ENCODE peak calls at places on chromosomes 7 and 10, in nine cellular contexts. One of them, this sample, is unnamed.
A peak's percentile ranks its signal among the peaks of the same experiment; 100 is the strongest.

GRCh38 chr7:69256634-69257081 is 341.6 kb upstream of the AUTS2 start:
- DNase-seq in fibroblast of mammary gland: no peak
- DNase-seq in transverse colon: peak; percentile 29
- DNase-seq in neural crest cell: no peak
- DNase-seq in left ventricle myocardium inferior: peak; percentile 52
- DNase-seq in tibial nerve: peak; percentile 23
- DNase-seq in Calu3: no peak
- DNase-seq in astrocyte: peak; percentile 69
- DNase-seq in cardiac muscle cell: no peak
- DNase-seq in this sample: no peak

GRCh38 chr10:122740640-122741039 is 41.0 kb upstream of the C10orf120 start:
- DNase-seq in fibroblast of mammary gland: no peak
- DNase-seq in transverse colon: no peak
- DNase-seq in neural crest cell: no peak
- DNase-seq in left ventricle myocardium inferior: no peak
- DNase-seq in tibial nerve: no peak
- DNase-seq in Calu3: no peak
- DNase-seq in astrocyte: no peak
- DNase-seq in cardiac muscle cell: peak; percentile 1
- DNase-seq in this sample: no peak

GRCh38 chr7:45178241-45179225 is 20.9 kb downstream of the RAMP3 start:
- DNase-seq in fibroblast of mammary gland: no peak
- DNase-seq in transverse colon: no peak
- DNase-seq in neural crest cell: no peak
- DNase-seq in left ventricle myocardium inferior: no peak
- DNase-seq in tibial nerve: no peak
- DNase-seq in Calu3: peak; percentile 35
- DNase-seq in astrocyte: no peak
- DNase-seq in cardiac muscle cell: no peak
- DNase-seq in this sample: no peak

GRCh38 chr10:58275261-58275660 is 6.3 kb downstream of the CISD1 start:
- DNase-seq in fibroblast of mammary gland: no peak
- DNase-seq in transverse colon: no peak
- DNase-seq in neural crest cell: no peak
- DNase-seq in left ventricle myocardium inferior: no peak
- DNase-seq in tibial nerve: no peak
- DNase-seq in Calu3: no peak
- DNase-seq in astrocyte: no peak
- DNase-seq in cardiac muscle cell: no peak
- DNase-seq in this sample: no peak

GRCh38 chr7:87395442-87396020 is 50.1 kb downstream of the CROT start:
- DNase-seq in fibroblast of mammary gland: no peak
- DNase-seq in transverse colon: no peak
- DNase-seq in neural crest cell: no peak
- DNase-seq in left ventricle myocardium inferior: no peak
- DNase-seq in tibial nerve: no peak
- DNase-seq in Calu3: no peak
- DNase-seq in astrocyte: no peak
- DNase-seq in cardiac muscle cell: no peak
- DNase-seq in this sample: no peak

GRCh38 chr7:149790754-149791360 is 17.5 kb upstream of the ZNF467 start:
- DNase-seq in fibroblast of mammary gland: no peak
- DNase-seq in transverse colon: no peak
- DNase-seq in neural crest cell: no peak
- DNase-seq in left ventricle myocardium inferior: no peak
- DNase-seq in tibial nerve: no peak
- DNase-seq in Calu3: no peak
- DNase-seq in astrocyte: no peak
- DNase-seq in cardiac muscle cell: no peak
- DNase-seq in this sample: no peak

GRCh38 chr7:75639071-75639892 is 99.5 kb downstream of the HIP1 start:
- DNase-seq in fibroblast of mammary gland: peak; percentile 23
- DNase-seq in transverse colon: peak; percentile 46
- DNase-seq in neural crest cell: peak; percentile 62
- DNase-seq in left ventricle myocardium inferior: peak; percentile 53
- DNase-seq in tibial nerve: peak; percentile 29
- DNase-seq in Calu3: peak; percentile 36
- DNase-seq in astrocyte: peak; percentile 24
- DNase-seq in cardiac muscle cell: peak; percentile 65
- DNase-seq in this sample: peak; percentile 57

GRCh38 chr7:51278797-51279196 is 37.8 kb downstream of the COBL start:
- DNase-seq in fibroblast of mammary gland: no peak
- DNase-seq in transverse colon: no peak
- DNase-seq in neural crest cell: no peak
- DNase-seq in left ventricle myocardium inferior: no peak
- DNase-seq in tibial nerve: no peak
- DNase-seq in Calu3: no peak
- DNase-seq in astrocyte: no peak
- DNase-seq in cardiac muscle cell: no peak
- DNase-seq in this sample: no peak

GRCh38 chr10:30151581-30152389 is 92.4 kb upstream of the JCAD start:
- DNase-seq in fibroblast of mammary gland: peak; percentile 92
- DNase-seq in transverse colon: peak; percentile 9
- DNase-seq in neural crest cell: no peak
- DNase-seq in left ventricle myocardium inferior: peak; percentile 22
- DNase-seq in tibial nerve: no peak
- DNase-seq in Calu3: peak; percentile 24
- DNase-seq in astrocyte: peak; percentile 92
- DNase-seq in cardiac muscle cell: peak; percentile 90
- DNase-seq in this sample: no peak

GRCh38 chr10:71711052-71711623 is 8.4 kb downstream of the C10orf105 start:
- DNase-seq in fibroblast of mammary gland: no peak
- DNase-seq in transverse colon: no peak
- DNase-seq in neural crest cell: no peak
- DNase-seq in left ventricle myocardium inferior: no peak
- DNase-seq in tibial nerve: no peak
- DNase-seq in Calu3: no peak
- DNase-seq in astrocyte: no peak
- DNase-seq in cardiac muscle cell: no peak
- DNase-seq in this sample: no peak

GRCh38 chr10:27743736-27744477 is 1.7 kb downstream of the MKX start:
- DNase-seq in fibroblast of mammary gland: no peak
- DNase-seq in transverse colon: peak; percentile 9
- DNase-seq in neural crest cell: no peak
- DNase-seq in left ventricle myocardium inferior: no peak
- DNase-seq in tibial nerve: no peak
- DNase-seq in Calu3: no peak
- DNase-seq in astrocyte: no peak
- DNase-seq in cardiac muscle cell: peak; percentile 24
- DNase-seq in this sample: no peak

GRCh38 chr7:73831656-73832579 is 1.1 kb downstream of the CLDN4 start:
- DNase-seq in fibroblast of mammary gland: no peak
- DNase-seq in transverse colon: peak; percentile 81
- DNase-seq in neural crest cell: no peak
- DNase-seq in left ventricle myocardium inferior: no peak
- DNase-seq in tibial nerve: no peak
- DNase-seq in Calu3: peak; percentile 91
- DNase-seq in astrocyte: no peak
- DNase-seq in cardiac muscle cell: no peak
- DNase-seq in this sample: no peak

DNA sequence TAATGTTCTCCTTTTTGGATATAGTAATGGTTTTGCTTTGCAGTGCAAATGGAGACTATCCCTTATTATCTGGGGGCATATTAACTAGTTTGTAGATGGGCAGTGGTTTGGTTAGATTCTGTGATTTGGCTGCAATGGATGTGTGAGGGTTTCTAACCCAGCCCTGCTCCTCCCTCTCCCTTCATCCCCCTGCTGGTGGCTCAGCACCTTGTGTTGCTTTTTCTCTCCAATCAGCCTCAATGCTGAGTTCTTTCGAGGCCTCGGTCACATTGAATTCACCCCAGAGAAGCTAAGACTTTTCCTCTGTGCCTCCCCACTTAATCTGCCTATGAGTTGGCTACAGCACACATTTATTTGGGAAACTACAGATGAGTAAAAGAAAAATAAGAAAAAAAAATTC is 120.0 kb downstream of the MALRD1 start:
- DNase-seq in fibroblast of mammary gland: no peak
- DNase-seq in transverse colon: no peak
- DNase-seq in neural crest cell: no peak
- DNase-seq in left ventricle myocardium inferior: no peak
- DNase-seq in tibial nerve: no peak
- DNase-seq in Calu3: peak; percentile 9
- DNase-seq in astrocyte: no peak
- DNase-seq in cardiac muscle cell: no peak
- DNase-seq in this sample: peak; percentile 29
- TF ChIP-seq CTCF in fibroblast of mammary gland: no peak
- TF ChIP-seq CTCF in transverse colon: peak; percentile 5
- TF ChIP-seq CTCF in neural crest cell: peak; percentile 52
- TF ChIP-seq CTCF in left ventricle myocardium inferior: peak; percentile 14
- TF ChIP-seq CTCF in tibial nerve: no peak
- TF ChIP-seq CTCF in Calu3: no peak
- TF ChIP-seq CTCF in astrocyte: no peak
- TF ChIP-seq CTCF in cardiac muscle cell: no peak
- TF ChIP-seq CTCF in this sample: peak; percentile 48

GRCh38 chr7:101243786-101244384 is 996 bp downstream of the FIS1 start:
- DNase-seq in fibroblast of mammary gland: peak; percentile 53
- DNase-seq in transverse colon: no peak
- DNase-seq in neural crest cell: no peak
- DNase-seq in left ventricle myocardium inferior: no peak
- DNase-seq in tibial nerve: no peak
- DNase-seq in Calu3: no peak
- DNase-seq in astrocyte: peak; percentile 29
- DNase-seq in cardiac muscle cell: peak; percentile 20
- DNase-seq in this sample: no peak
- TF ChIP-seq CTCF in fibroblast of mammary gland: no peak
- TF ChIP-seq CTCF in transverse colon: peak; percentile 96
- TF ChIP-seq CTCF in neural crest cell: no peak
- TF ChIP-seq CTCF in left ventricle myocardium inferior: peak; percentile 98
- TF ChIP-seq CTCF in tibial nerve: no peak
- TF ChIP-seq CTCF in Calu3: no peak
- TF ChIP-seq CTCF in astrocyte: peak; percentile 63
- TF ChIP-seq CTCF in cardiac muscle cell: peak; percentile 90
- TF ChIP-seq CTCF in this sample: peak; percentile 87

GRCh38 chr7:11472646-11473045 is 359.4 kb downstream of the THSD7A start:
- DNase-seq in fibroblast of mammary gland: no peak
- DNase-seq in transverse colon: no peak
- DNase-seq in neural crest cell: no peak
- DNase-seq in left ventricle myocardium inferior: no peak
- DNase-seq in tibial nerve: no peak
- DNase-seq in Calu3: no peak
- DNase-seq in astrocyte: no peak
- DNase-seq in cardiac muscle cell: no peak
- DNase-seq in this sample: no peak

GRCh38 chr7:11473807-11474424 is 358.1 kb downstream of the THSD7A start:
- DNase-seq in fibroblast of mammary gland: no peak
- DNase-seq in transverse colon: no peak
- DNase-seq in neural crest cell: no peak
- DNase-seq in left ventricle myocardium inferior: no peak
- DNase-seq in tibial nerve: no peak
- DNase-seq in Calu3: no peak
- DNase-seq in astrocyte: no peak
- DNase-seq in cardiac muscle cell: no peak
- DNase-seq in this sample: no peak

GRCh38 chr7:11474902-11475585 is 357.0 kb downstream of the THSD7A start:
- DNase-seq in fibroblast of mammary gland: no peak
- DNase-seq in transverse colon: no peak
- DNase-seq in neural crest cell: no peak
- DNase-seq in left ventricle myocardium inferior: no peak
- DNase-seq in tibial nerve: no peak
- DNase-seq in Calu3: no peak
- DNase-seq in astrocyte: no peak
- DNase-seq in cardiac muscle cell: no peak
- DNase-seq in this sample: no peak

GRCh38 chr7:11471255-11471654 is 360.7 kb downstream of the THSD7A start:
- DNase-seq in fibroblast of mammary gland: no peak
- DNase-seq in transverse colon: no peak
- DNase-seq in neural crest cell: no peak
- DNase-seq in left ventricle myocardium inferior: no peak
- DNase-seq in tibial nerve: no peak
- DNase-seq in Calu3: no peak
- DNase-seq in astrocyte: no peak
- DNase-seq in cardiac muscle cell: no peak
- DNase-seq in this sample: no peak

DNA sequence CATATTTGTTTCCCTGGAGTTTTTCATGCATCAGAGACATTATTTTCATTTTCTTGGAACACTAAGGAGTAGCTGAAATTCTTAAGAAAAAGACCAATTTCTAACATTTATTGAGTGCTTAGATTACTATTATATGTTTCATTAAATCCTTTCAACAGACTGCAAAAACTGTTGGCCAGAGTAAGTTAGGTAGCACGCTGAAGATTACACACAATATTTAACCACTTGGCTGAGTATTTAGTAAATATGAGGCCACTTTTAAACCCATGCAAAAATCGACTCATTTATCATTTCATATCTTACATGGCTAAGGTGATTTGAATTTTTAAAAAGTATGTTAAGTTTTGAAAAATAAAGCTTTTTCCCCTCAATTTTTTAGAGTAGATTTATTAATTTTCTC is 358.8 kb downstream of the THSD7A start:
- DNase-seq in fibroblast of mammary gland: no peak
- DNase-seq in transverse colon: no peak
- DNase-seq in neural crest cell: no peak
- DNase-seq in left ventricle myocardium inferior: no peak
- DNase-seq in tibial nerve: no peak
- DNase-seq in Calu3: no peak
- DNase-seq in astrocyte: no peak
- DNase-seq in cardiac muscle cell: no peak
- DNase-seq in this sample: no peak
- TF ChIP-seq CTCF in fibroblast of mammary gland: no peak
- TF ChIP-seq CTCF in transverse colon: no peak
- TF ChIP-seq CTCF in neural crest cell: no peak
- TF ChIP-seq CTCF in left ventricle myocardium inferior: no peak
- TF ChIP-seq CTCF in tibial nerve: no peak
- TF ChIP-seq CTCF in Calu3: no peak
- TF ChIP-seq CTCF in astrocyte: no peak
- TF ChIP-seq CTCF in cardiac muscle cell: no peak
- TF ChIP-seq CTCF in this sample: no peak

GRCh38 chr10:102564209-102564834 is 60.5 kb downstream of the SUFU start:
- DNase-seq in fibroblast of mammary gland: no peak
- DNase-seq in transverse colon: no peak
- DNase-seq in neural crest cell: no peak
- DNase-seq in left ventricle myocardium inferior: no peak
- DNase-seq in tibial nerve: no peak
- DNase-seq in Calu3: no peak
- DNase-seq in astrocyte: no peak
- DNase-seq in cardiac muscle cell: no peak
- DNase-seq in this sample: no peak

DNA sequence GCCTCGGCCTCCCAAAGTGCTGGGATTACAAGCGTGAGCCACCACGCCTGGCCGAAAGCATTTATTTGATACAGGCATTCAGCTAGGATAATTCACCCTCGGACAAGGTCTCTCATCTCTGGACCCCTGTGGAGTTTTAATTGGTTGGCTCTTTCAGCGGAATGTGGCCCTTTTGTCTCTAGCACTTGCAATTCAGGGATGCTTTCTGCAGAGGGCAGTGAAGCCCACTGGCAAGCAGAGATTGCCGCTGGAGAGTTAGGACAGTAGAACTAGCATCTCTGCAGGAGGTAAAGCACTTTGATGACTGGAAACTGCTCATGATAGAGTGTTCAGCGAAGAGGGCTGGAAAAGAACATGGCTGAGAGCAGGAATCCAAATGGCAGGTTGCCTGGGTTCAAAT is 62.0 kb downstream of the SUFU start:
- DNase-seq in fibroblast of mammary gland: no peak
- DNase-seq in transverse colon: no peak
- DNase-seq in neural crest cell: no peak
- DNase-seq in left ventricle myocardium inferior: no peak
- DNase-seq in tibial nerve: no peak
- DNase-seq in Calu3: no peak
- DNase-seq in astrocyte: no peak
- DNase-seq in cardiac muscle cell: no peak
- DNase-seq in this sample: no peak
- TF ChIP-seq CTCF in fibroblast of mammary gland: no peak
- TF ChIP-seq CTCF in transverse colon: no peak
- TF ChIP-seq CTCF in neural crest cell: no peak
- TF ChIP-seq CTCF in left ventricle myocardium inferior: no peak
- TF ChIP-seq CTCF in tibial nerve: no peak
- TF ChIP-seq CTCF in Calu3: no peak
- TF ChIP-seq CTCF in astrocyte: no peak
- TF ChIP-seq CTCF in cardiac muscle cell: no peak
- TF ChIP-seq CTCF in this sample: no peak

GRCh38 chr7:147296201-147296600 is 1179.6 kb downstream of the CNTNAP2 start:
- DNase-seq in fibroblast of mammary gland: no peak
- DNase-seq in transverse colon: no peak
- DNase-seq in neural crest cell: no peak
- DNase-seq in left ventricle myocardium inferior: no peak
- DNase-seq in tibial nerve: no peak
- DNase-seq in Calu3: no peak
- DNase-seq in astrocyte: no peak
- DNase-seq in cardiac muscle cell: no peak
- DNase-seq in this sample: no peak
- TF ChIP-seq CTCF in fibroblast of mammary gland: no peak
- TF ChIP-seq CTCF in transverse colon: no peak
- TF ChIP-seq CTCF in neural crest cell: no peak
- TF ChIP-seq CTCF in left ventricle myocardium inferior: no peak
- TF ChIP-seq CTCF in tibial nerve: no peak
- TF ChIP-seq CTCF in Calu3: no peak
- TF ChIP-seq CTCF in astrocyte: no peak
- TF ChIP-seq CTCF in cardiac muscle cell: no peak
- TF ChIP-seq CTCF in this sample: no peak

This sample was measured in endothelial cell.